ENCODE peak calls at places on chromosomes 13 and 19, in four cellular contexts. One of them, this sample, is unnamed.

GRCh38 chr19:11191273-11191755 is 6.0 kb downstream of the KANK2 start:
- DNase-seq in foreskin fibroblast: peak; percentile 85
- DNase-seq in retinal pigment epithelial cell: no peak
- DNase-seq in left ventricle myocardium inferior: peak; percentile 83
- DNase-seq in this sample: peak; percentile 86

GRCh38 chr19:35715981-35716734 is 1.6 kb upstream of the KMT2B start:
- DNase-seq in left ventricle myocardium inferior: peak; percentile 70
- DNase-seq in retinal pigment epithelial cell: no peak
- DNase-seq in foreskin fibroblast: peak; percentile 44
- DNase-seq in this sample: peak; percentile 28

GRCh38 chr19:47587295-47587694 is 14.3 kb upstream of the ZNF541 start:
- DNase-seq in foreskin fibroblast: peak; percentile 51
- DNase-seq in retinal pigment epithelial cell: no peak
- DNase-seq in left ventricle myocardium inferior: no peak
- DNase-seq in this sample: no peak

GRCh38 chr19:55592391-55593090 is 6.8 kb downstream of the FIZ1 start:
- DNase-seq in left ventricle myocardium inferior: no peak
- DNase-seq in retinal pigment epithelial cell: no peak
- DNase-seq in foreskin fibroblast: no peak
- DNase-seq in this sample: no peak

GRCh38 chr19:39381910-39382611 is 8.8 kb downstream of the PAF1 start:
- DNase-seq in retinal pigment epithelial cell: no peak
- DNase-seq in left ventricle myocardium inferior: no peak
- DNase-seq in foreskin fibroblast: no peak
- DNase-seq in this sample: no peak

GRCh38 chr13:51057001-51057400 is 54.1 kb downstream of the C13orf42 start:
- DNase-seq in foreskin fibroblast: no peak
- DNase-seq in left ventricle myocardium inferior: no peak
- DNase-seq in retinal pigment epithelial cell: no peak
- DNase-seq in this sample: no peak

GRCh38 chr13:26051231-26052135 is at the start of gene SHISA2:
- DNase-seq in foreskin fibroblast: no peak
- DNase-seq in left ventricle myocardium inferior: peak; percentile 27
- DNase-seq in retinal pigment epithelial cell: no peak
- DNase-seq in this sample: no peak

GRCh38 chr19:7932276-7932929 is 6.5 kb upstream of the CTXN1 start:
- DNase-seq in foreskin fibroblast: no peak
- DNase-seq in left ventricle myocardium inferior: no peak
- DNase-seq in retinal pigment epithelial cell: no peak
- DNase-seq in this sample: no peak

GRCh38 chr19:49094505-49095482 is 9.5 kb downstream of the SNRNP70 start:
- DNase-seq in foreskin fibroblast: no peak
- DNase-seq in retinal pigment epithelial cell: no peak
- DNase-seq in left ventricle myocardium inferior: peak; percentile 69
- DNase-seq in this sample: no peak

GRCh38 chr19:18764591-18765051 is 26.5 kb downstream of the COMP start:
- DNase-seq in foreskin fibroblast: no peak
- DNase-seq in left ventricle myocardium inferior: no peak
- DNase-seq in retinal pigment epithelial cell: no peak
- DNase-seq in this sample: peak; percentile 39

GRCh38 chr19:15253076-15253475 is 20.8 kb upstream of the EPHX3 start:
- DNase-seq in left ventricle myocardium inferior: no peak
- DNase-seq in foreskin fibroblast: no peak
- DNase-seq in retinal pigment epithelial cell: no peak
- DNase-seq in this sample: no peak

GRCh38 chr13:94816256-94816655 is 103.9 kb upstream of the SOX21 start:
- DNase-seq in retinal pigment epithelial cell: no peak
- DNase-seq in left ventricle myocardium inferior: no peak
- DNase-seq in foreskin fibroblast: no peak
- DNase-seq in this sample: no peak

GRCh38 chr19:40512473-40513344 is 45.9 kb downstream of the SPTBN4 start:
- DNase-seq in retinal pigment epithelial cell: no peak
- DNase-seq in foreskin fibroblast: no peak
- DNase-seq in left ventricle myocardium inferior: no peak
- DNase-seq in this sample: no peak

GRCh38 chr19:41353466-41354342 is at the start of gene TGFB1:
- DNase-seq in foreskin fibroblast: peak; percentile 89
- DNase-seq in retinal pigment epithelial cell: no peak
- DNase-seq in left ventricle myocardium inferior: peak; percentile 89
- DNase-seq in this sample: peak; percentile 80

GRCh38 chr19:15424692-15425272 is 6.0 kb upstream of the AKAP8L start:
- DNase-seq in foreskin fibroblast: no peak
- DNase-seq in retinal pigment epithelial cell: no peak
- DNase-seq in left ventricle myocardium inferior: no peak
- DNase-seq in this sample: no peak

GRCh38 chr13:40664100-40665060 is 2.1 kb downstream of the FOXO1 start:
- DNase-seq in retinal pigment epithelial cell: no peak
- DNase-seq in foreskin fibroblast: peak; percentile 30
- DNase-seq in left ventricle myocardium inferior: peak; percentile 87
- DNase-seq in this sample: no peak

GRCh38 chr19:23283925-23284324 is 33.7 kb upstream of the ZNF724 start:
- DNase-seq in foreskin fibroblast: peak; percentile 10
- DNase-seq in retinal pigment epithelial cell: peak; percentile 2
- DNase-seq in left ventricle myocardium inferior: peak; percentile 22
- DNase-seq in this sample: peak; percentile 39

GRCh38 chr19:38678891-38679494 is 31.5 kb downstream of the ACTN4 start:
- DNase-seq in retinal pigment epithelial cell: no peak
- DNase-seq in left ventricle myocardium inferior: no peak
- DNase-seq in foreskin fibroblast: no peak
- DNase-seq in this sample: no peak

GRCh38 chr13:110412132-110412912 is 105.2 kb downstream of the COL4A2 start:
- DNase-seq in left ventricle myocardium inferior: peak; percentile 85
- DNase-seq in retinal pigment epithelial cell: peak; percentile 93
- DNase-seq in foreskin fibroblast: peak; percentile 98
- DNase-seq in this sample: peak; percentile 99

GRCh38 chr13:25538276-25538675 is 166.5 kb downstream of the ATP8A2 start:
- DNase-seq in left ventricle myocardium inferior: no peak
- DNase-seq in foreskin fibroblast: no peak
- DNase-seq in retinal pigment epithelial cell: no peak
- DNase-seq in this sample: no peak

GRCh38 chr13:100497394-100497793 is 91.2 kb downstream of the GGACT start:
- DNase-seq in left ventricle myocardium inferior: no peak
- DNase-seq in retinal pigment epithelial cell: peak; percentile 86
- DNase-seq in foreskin fibroblast: peak; percentile 40
- DNase-seq in this sample: peak; percentile 12

GRCh38 chr19:41799444-41800000 is 3.1 kb downstream of the CEACAM3 start:
- DNase-seq in left ventricle myocardium inferior: no peak
- DNase-seq in retinal pigment epithelial cell: no peak
- DNase-seq in foreskin fibroblast: no peak
- DNase-seq in this sample: no peak

GRCh38 chr19:11324079-11324661 is 15.3 kb downstream of the RAB3D start:
- DNase-seq in retinal pigment epithelial cell: peak; percentile 81
- DNase-seq in left ventricle myocardium inferior: peak; percentile 74
- DNase-seq in foreskin fibroblast: peak; percentile 95
- DNase-seq in this sample: peak; percentile 86

GRCh38 chr13:51950722-51951121 is 60.5 kb downstream of the ATP7B start:
- DNase-seq in retinal pigment epithelial cell: no peak
- DNase-seq in foreskin fibroblast: no peak
- DNase-seq in left ventricle myocardium inferior: no peak
- DNase-seq in this sample: no peak

GRCh38 chr19:30332445-30333234 is 39.5 kb upstream of the ZNF536 start:
- DNase-seq in retinal pigment epithelial cell: no peak
- DNase-seq in left ventricle myocardium inferior: no peak
- DNase-seq in foreskin fibroblast: no peak
- DNase-seq in this sample: no peak

GRCh38 chr19:38455031-38455430 is 21.5 kb downstream of the RYR1 start:
- DNase-seq in left ventricle myocardium inferior: no peak
- DNase-seq in retinal pigment epithelial cell: no peak
- DNase-seq in foreskin fibroblast: no peak
- DNase-seq in this sample: no peak

GRCh38 chr13:48660356-48661076 is 6.8 kb downstream of the CYSLTR2 start:
- DNase-seq in retinal pigment epithelial cell: no peak
- DNase-seq in left ventricle myocardium inferior: no peak
- DNase-seq in foreskin fibroblast: no peak
- DNase-seq in this sample: no peak

GRCh38 chr19:4539169-4539696 is 603 bp downstream of the LRG1 start:
- DNase-seq in retinal pigment epithelial cell: no peak
- DNase-seq in foreskin fibroblast: no peak
- DNase-seq in left ventricle myocardium inferior: no peak
- DNase-seq in this sample: no peak

GRCh38 chr19:4536798-4537197 is 1.8 kb upstream of the PLIN5 start:
- DNase-seq in retinal pigment epithelial cell: no peak
- DNase-seq in foreskin fibroblast: no peak
- DNase-seq in left ventricle myocardium inferior: no peak
- DNase-seq in this sample: no peak

GRCh38 chr19:4538601-4538954 is 1.3 kb downstream of the LRG1 start:
- DNase-seq in foreskin fibroblast: no peak
- DNase-seq in left ventricle myocardium inferior: no peak
- DNase-seq in retinal pigment epithelial cell: no peak
- DNase-seq in this sample: no peak

GRCh38 chr19:4539697-4540581 is at the start of gene LRG1:
- DNase-seq in left ventricle myocardium inferior: no peak
- DNase-seq in foreskin fibroblast: no peak
- DNase-seq in retinal pigment epithelial cell: no peak
- DNase-seq in this sample: no peak

DNA sequence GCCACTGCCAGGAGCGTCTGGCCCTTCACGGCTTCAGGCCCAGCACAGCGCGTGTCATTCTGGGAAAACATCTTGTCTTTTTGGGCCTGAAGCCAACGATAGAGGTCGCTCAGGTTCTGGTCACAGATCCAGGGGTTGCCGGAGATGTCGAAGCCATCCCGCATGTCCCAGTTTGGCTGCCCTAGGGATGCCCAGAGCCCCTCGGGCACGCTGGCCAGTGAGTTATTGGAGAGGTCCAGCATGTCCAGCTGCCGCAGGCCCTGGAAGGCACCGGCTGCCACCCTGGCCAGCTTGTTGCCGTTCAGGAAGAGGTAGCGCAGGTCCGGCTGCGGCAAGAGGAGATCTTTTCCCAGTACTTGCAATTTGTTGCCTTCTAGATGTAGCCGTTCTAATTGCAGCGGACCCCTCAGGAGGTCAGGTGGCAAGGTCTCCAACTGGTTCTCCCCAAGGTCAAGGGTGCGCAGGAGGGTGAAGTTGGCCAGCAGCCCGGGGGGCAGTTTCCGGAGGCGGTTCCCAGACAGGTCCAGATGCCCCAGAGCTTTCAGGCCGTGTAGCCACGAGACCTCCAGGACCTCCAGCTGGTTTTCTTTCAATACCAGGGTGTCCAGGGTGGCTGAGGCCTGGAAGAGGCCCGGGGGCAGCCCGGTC is 1.8 kb downstream of the LRG1 start:
- DNase-seq in retinal pigment epithelial cell: no peak
- DNase-seq in foreskin fibroblast: no peak
- DNase-seq in left ventricle myocardium inferior: no peak
- DNase-seq in this sample: no peak
- TF ChIP-seq CTCF in retinal pigment epithelial cell: no peak
- TF ChIP-seq CTCF in foreskin fibroblast: no peak
- TF ChIP-seq CTCF in left ventricle myocardium inferior: no peak
- TF ChIP-seq CTCF in this sample: no peak

DNA sequence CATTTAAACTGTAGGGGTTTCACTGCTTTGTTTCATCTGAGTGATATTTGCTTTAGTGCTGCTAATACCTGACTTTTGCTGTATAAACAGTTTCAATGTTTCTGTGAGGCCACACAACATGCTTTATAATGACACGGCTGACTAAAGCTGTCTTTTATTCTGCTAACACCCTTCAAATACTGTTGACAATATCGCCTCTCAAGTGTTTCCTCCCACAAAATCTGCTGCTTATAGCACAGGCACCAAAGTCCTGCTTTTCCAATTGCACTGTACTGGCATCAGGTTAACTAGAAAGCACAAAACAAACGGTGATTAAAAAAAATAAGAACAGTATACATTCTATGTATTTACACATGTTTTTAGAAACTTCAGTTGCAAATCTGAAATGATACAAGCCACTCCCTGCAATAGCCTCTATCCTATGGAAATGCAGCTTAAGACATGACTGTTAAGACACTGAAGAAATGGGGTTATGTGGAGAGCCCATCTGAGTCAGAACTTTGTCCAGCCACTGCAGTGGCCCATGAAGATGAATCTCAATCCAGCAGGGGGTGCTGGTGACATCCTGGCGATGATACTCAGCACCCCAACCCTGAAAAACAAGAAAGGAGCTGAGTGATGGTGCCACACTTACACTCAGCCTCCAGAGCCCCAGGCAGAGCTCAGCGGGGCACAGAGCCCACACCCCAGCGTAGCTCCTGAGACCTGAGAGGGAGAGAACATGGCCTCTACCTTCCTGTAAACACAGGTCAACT is 29.4 kb downstream of the RFXAP start:
- DNase-seq in left ventricle myocardium inferior: no peak
- DNase-seq in retinal pigment epithelial cell: no peak
- DNase-seq in foreskin fibroblast: no peak
- DNase-seq in this sample: no peak
- TF ChIP-seq CTCF in left ventricle myocardium inferior: peak; percentile 36
- TF ChIP-seq CTCF in retinal pigment epithelial cell: peak; percentile 18
- TF ChIP-seq CTCF in foreskin fibroblast: peak; percentile 8
- TF ChIP-seq CTCF in this sample: peak; percentile 71

GRCh38 chr19:50793558-50794065 is 3.4 kb downstream of the ACP4 start:
- DNase-seq in left ventricle myocardium inferior: no peak
- DNase-seq in retinal pigment epithelial cell: no peak
- DNase-seq in foreskin fibroblast: no peak
- DNase-seq in this sample: no peak

GRCh38 chr19:50794074-50794777 is 4.0 kb downstream of the ACP4 start:
- DNase-seq in foreskin fibroblast: peak; percentile 28
- DNase-seq in left ventricle myocardium inferior: no peak
- DNase-seq in retinal pigment epithelial cell: no peak
- DNase-seq in this sample: no peak

GRCh38 chr19:50796128-50796633 is 6.0 kb downstream of the ACP4 start:
- DNase-seq in left ventricle myocardium inferior: no peak
- DNase-seq in foreskin fibroblast: no peak
- DNase-seq in retinal pigment epithelial cell: no peak
- DNase-seq in this sample: no peak

GRCh38 chr19:50795665-50796073 is 5.5 kb downstream of the ACP4 start:
- DNase-seq in foreskin fibroblast: no peak
- DNase-seq in left ventricle myocardium inferior: no peak
- DNase-seq in retinal pigment epithelial cell: no peak
- DNase-seq in this sample: no peak

GRCh38 chr19:50794778-50795664 is 4.8 kb downstream of the ACP4 start:
- DNase-seq in retinal pigment epithelial cell: no peak
- DNase-seq in left ventricle myocardium inferior: no peak
- DNase-seq in foreskin fibroblast: no peak
- DNase-seq in this sample: no peak
- TF ChIP-seq CTCF in retinal pigment epithelial cell: peak; percentile 33
- TF ChIP-seq CTCF in left ventricle myocardium inferior: no peak
- TF ChIP-seq CTCF in foreskin fibroblast: peak; percentile 2
- TF ChIP-seq CTCF in this sample: peak; percentile 42

DNA sequence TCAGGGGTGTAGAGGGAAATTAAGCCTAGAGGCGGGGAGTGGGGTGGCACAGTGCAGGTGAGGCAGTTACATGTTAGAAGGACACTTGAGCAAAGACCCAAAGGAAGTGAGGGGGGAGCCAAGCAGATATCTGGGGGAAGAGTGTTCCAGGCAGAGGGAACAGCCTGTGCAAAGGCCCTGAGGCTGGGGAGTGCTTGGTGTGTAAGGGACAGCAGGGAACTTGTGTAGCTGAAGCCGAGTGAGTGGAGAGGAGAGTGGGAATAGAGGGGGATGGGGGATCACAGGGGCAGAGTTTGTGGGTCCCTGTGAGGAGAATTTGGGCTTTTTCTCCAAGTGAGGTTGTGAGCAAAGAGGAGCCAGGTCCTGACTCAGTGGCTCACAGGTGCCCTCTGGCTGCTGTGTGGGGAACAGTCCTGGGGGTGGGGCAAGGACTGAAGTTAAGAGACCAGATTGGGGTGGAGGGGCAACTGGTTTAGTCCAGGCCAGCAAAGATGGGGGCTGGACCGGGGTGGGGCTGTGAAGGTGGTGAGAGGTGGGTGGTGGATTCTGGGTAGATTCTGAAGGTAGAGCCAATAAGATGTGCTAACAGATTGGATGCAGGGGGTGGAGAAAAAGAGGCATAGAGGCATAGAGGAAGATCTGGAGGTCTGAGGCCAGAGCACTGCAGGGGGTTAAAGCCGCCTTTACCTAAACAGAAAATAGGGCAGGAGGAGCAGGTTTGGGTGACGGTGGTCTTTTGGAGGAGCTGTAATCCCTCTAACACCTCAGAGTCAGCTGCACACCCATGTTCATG is 75.3 kb downstream of the CACNA1A start:
- DNase-seq in retinal pigment epithelial cell: no peak
- DNase-seq in left ventricle myocardium inferior: peak; percentile 20
- DNase-seq in foreskin fibroblast: peak; percentile 31
- DNase-seq in this sample: peak; percentile 41
- TF ChIP-seq CTCF in retinal pigment epithelial cell: peak; percentile 89
- TF ChIP-seq CTCF in left ventricle myocardium inferior: peak; percentile 67
- TF ChIP-seq CTCF in foreskin fibroblast: peak; percentile 95
- TF ChIP-seq CTCF in this sample: peak; percentile 86